ENCODE peak calls at places on chromosome 17, in five cellular contexts. G is PC-3, L is fibroblast of gingiva, V is HL-60, K is HCT116. I is an unnamed sample.

GRCh38 chr17:82567286-82567685 is 47.8 kb downstream of the FOXK2 start:
- DNase-seq in V (no peak), G (no peak), K (no peak), L (no peak), I (no peak)

GRCh38 chr17:83078378-83079339 is 750 bp upstream of the METRNL start:
- DNase-seq in L (no peak), G (no peak), K (no peak), V (no peak), I (no peak)

GRCh38 chr17:50731575-50732460 is 12.4 kb downstream of the LUC7L3 start:
- DNase-seq in G (no peak), L (no peak), V (no peak), K (no peak), I (no peak)

GRCh38 chr17:58278661-58279015 is 2.1 kb downstream of the MPO start:
- DNase-seq in V (no peak), K (no peak), G (no peak), L (no peak), I (no peak)

GRCh38 chr17:63116967-63117366 is 150.9 kb downstream of the TANC2 start:
- DNase-seq in K (no peak), G (no peak), V (no peak), L (peak; percentile 11), I (no peak)

GRCh38 chr17:53724726-53725125 is 98.0 kb upstream of the KIF2B start:
- DNase-seq in K (no peak), L (peak; percentile 1), V (no peak), G (no peak), I (no peak)

GRCh38 chr17:40931311-40931710 is 6.1 kb downstream of the KRT23 start:
- DNase-seq in G (no peak), V (no peak), L (no peak), K (no peak), I (no peak)

GRCh38 chr17:42560246-42560645 is 1.7 kb upstream of the COASY start:
- DNase-seq in K (no peak), V (no peak), G (no peak), L (no peak), I (no peak)

GRCh38 chr17:79046501-79047280 is 22.7 kb downstream of the C1QTNF1 start:
- DNase-seq in G (no peak), K (no peak), L (peak; percentile 59), V (no peak), I (no peak)

GRCh38 chr17:40309938-40310510 is 1.0 kb downstream of the RARA start:
- DNase-seq in G (peak; percentile 31), V (no peak), K (no peak), L (no peak), I (no peak)

GRCh38 chr17:34993031-34993430 is 12.7 kb downstream of the LIG3 start:
- DNase-seq in K (no peak), L (no peak), V (no peak), G (no peak), I (no peak)

GRCh38 chr17:72602517-72603345 is 481.9 kb downstream of the SOX9 start:
- DNase-seq in K (peak; percentile 72), V (peak; percentile 63), G (peak; percentile 83), L (peak; percentile 34), I (no peak)

GRCh38 chr17:4712526-4712925 is 2.1 kb downstream of the ARRB2 start:
- DNase-seq in K (no peak), V (no peak), G (no peak), L (no peak), I (no peak)

GRCh38 chr17:48995871-48996695 is 1.1 kb upstream of the IGF2BP1 start:
- DNase-seq in K (no peak), V (peak; percentile 28), L (no peak), G (no peak), I (no peak)

GRCh38 chr17:39225974-39226683 is 384 bp upstream of the STAC2 start:
- DNase-seq in L (no peak), V (no peak), G (no peak), K (no peak), I (peak; percentile 75)

GRCh38 chr17:81184596-81184995 is 18.6 kb upstream of the AATK start:
- DNase-seq in V (no peak), K (no peak), L (no peak), G (no peak), I (no peak)

GRCh38 chr17:6910987-6911603 is 79.6 kb upstream of the TEKT1 start:
- DNase-seq in V (no peak), L (peak; percentile 33), K (peak; percentile 29), G (peak; percentile 64), I (no peak)

GRCh38 chr17:65514541-65514940 is 46.9 kb downstream of the AXIN2 start:
- DNase-seq in G (no peak), L (peak; percentile 72), V (no peak), K (no peak), I (no peak)

GRCh38 chr17:53627511-53627910 is 195.2 kb upstream of the KIF2B start:
- DNase-seq in K (no peak), G (peak; percentile 54), V (no peak), L (peak; percentile 36), I (no peak)

GRCh38 chr17:80007939-80008338 is 27.7 kb downstream of the TBC1D16 start:
- DNase-seq in G (no peak), K (no peak), L (no peak), V (no peak), I (no peak)

GRCh38 chr17:71762526-71762925 is 358.3 kb upstream of the SOX9 start:
- DNase-seq in K (no peak), G (no peak), L (no peak), V (no peak), I (no peak)

GRCh38 chr17:44971776-44972483 is 3.8 kb upstream of the C1QL1 start:
- DNase-seq in L (no peak), V (no peak), G (no peak), K (no peak), I (no peak)

GRCh38 chr17:80000136-80000535 is 35.5 kb downstream of the TBC1D16 start:
- DNase-seq in L (no peak), G (no peak), V (no peak), K (no peak), I (no peak)

GRCh38 chr17:42917236-42917603 is 16.6 kb downstream of the G6PC1 start:
- DNase-seq in L (no peak), G (no peak), K (no peak), V (no peak), I (no peak)

GRCh38 chr17:8563981-8564602 is 66.4 kb downstream of the MYH10 start:
- DNase-seq in L (peak; percentile 70), K (no peak), G (no peak), V (no peak), I (no peak)

GRCh38 chr17:19304209-19304608 is 58.3 kb downstream of the B9D1 start:
- DNase-seq in G (peak; percentile 19), V (peak; percentile 78), K (no peak), L (no peak), I (no peak)

GRCh38 chr17:36496018-36496789 is 9.7 kb downstream of the ZNHIT3 start:
- DNase-seq in K (no peak), G (no peak), V (no peak), L (no peak), I (no peak)

GRCh38 chr17:1883536-1883935 is 53.7 kb downstream of the RPA1 start:
- DNase-seq in K (no peak), L (no peak), G (no peak), V (no peak), I (no peak)